ENCODE peak calls at places on chromosomes 12 and 14, in seven cellular contexts. P, Y, A, T, N, E and K are unnamed samples.

GRCh38 chr12:51082561-51083139 is 746 bp downstream of the CSRNP2 start:
- DNase-seq in P (no peak), Y (peak), A (peak), T (peak), N (no peak), E (peak), K (peak)

GRCh38 chr12:71191509-71192196 is 33.9 kb upstream of the TSPAN8 start:
- DNase-seq in P (no peak), Y (no peak), A (no peak), T (no peak), N (no peak), E (no peak), K (no peak)

GRCh38 chr14:95045836-95046430 is 111.4 kb downstream of the DICER1 start:
- DNase-seq in P (peak), Y (no peak), A (no peak), T (no peak), N (no peak), E (no peak), K (no peak)

GRCh38 chr12:42014972-42015371 is 129.7 kb downstream of the GXYLT1 start:
- DNase-seq in P (no peak), Y (no peak), A (no peak), T (no peak), N (no peak), E (no peak), K (no peak)

GRCh38 chr14:83217492-83217891 is 1683.8 kb upstream of the SEL1L start:
- DNase-seq in P (no peak), Y (peak), A (no peak), T (peak), N (no peak), E (no peak), K (no peak)

GRCh38 chr14:103904493-103905107 is 23.7 kb upstream of the TDRD9 start:
- DNase-seq in P (no peak), Y (peak), A (no peak), T (no peak), N (no peak), E (no peak), K (no peak)

GRCh38 chr14:79587194-79587593 is 624.1 kb downstream of the DIO2 start:
- DNase-seq in P (no peak), Y (no peak), A (no peak), T (no peak), N (no peak), E (no peak), K (no peak)

GRCh38 chr14:53391156-53391555 is 238.0 kb upstream of the DDHD1 start:
- DNase-seq in P (no peak), Y (peak), A (no peak), T (no peak), N (no peak), E (peak), K (no peak)

GRCh38 chr14:99579903-99580570 is 24.0 kb downstream of the CCDC85C start:
- DNase-seq in P (no peak), Y (peak), A (peak), T (peak), N (no peak), E (no peak), K (no peak)

GRCh38 chr14:53460544-53460943 is 307.4 kb upstream of the DDHD1 start:
- DNase-seq in P (no peak), Y (no peak), A (no peak), T (no peak), N (no peak), E (no peak), K (no peak)

GRCh38 chr12:104303538-104304151 is at the start of gene EID3:
- DNase-seq in P (peak), Y (peak), A (peak), T (peak), N (peak), E (peak), K (peak)

GRCh38 chr14:104220225-104221070 is 82.1 kb downstream of the KIF26A start:
- DNase-seq in P (peak), Y (no peak), A (no peak), T (no peak), N (no peak), E (no peak), K (no peak)

GRCh38 chr12:55915481-55915856 is 12.2 kb downstream of the PYM1 start:
- DNase-seq in P (no peak), Y (no peak), A (no peak), T (no peak), N (no peak), E (no peak), K (no peak)

GRCh38 chr12:57258977-57259970 is 8.3 kb upstream of the STAC3 start:
- DNase-seq in P (peak), Y (peak), A (no peak), T (no peak), N (no peak), E (no peak), K (peak)

GRCh38 chr14:103528158-103528511 is 861 bp upstream of the TRMT61A start:
- DNase-seq in P (no peak), Y (no peak), A (no peak), T (peak), N (no peak), E (no peak), K (no peak)

GRCh38 chr14:33401326-33401725 is 462.6 kb downstream of the NPAS3 start:
- DNase-seq in P (no peak), Y (no peak), A (no peak), T (no peak), N (no peak), E (no peak), K (no peak)

GRCh38 chr12:95204141-95204866 is 13.0 kb downstream of the FGD6 start:
- DNase-seq in P (no peak), Y (peak), A (peak), T (peak), N (no peak), E (peak), K (peak)
- TF ChIP-seq POLR2A in P (no peak), Y (peak), A (no peak), T (no peak), N (no peak), E (no peak), K (no peak)

DNA sequence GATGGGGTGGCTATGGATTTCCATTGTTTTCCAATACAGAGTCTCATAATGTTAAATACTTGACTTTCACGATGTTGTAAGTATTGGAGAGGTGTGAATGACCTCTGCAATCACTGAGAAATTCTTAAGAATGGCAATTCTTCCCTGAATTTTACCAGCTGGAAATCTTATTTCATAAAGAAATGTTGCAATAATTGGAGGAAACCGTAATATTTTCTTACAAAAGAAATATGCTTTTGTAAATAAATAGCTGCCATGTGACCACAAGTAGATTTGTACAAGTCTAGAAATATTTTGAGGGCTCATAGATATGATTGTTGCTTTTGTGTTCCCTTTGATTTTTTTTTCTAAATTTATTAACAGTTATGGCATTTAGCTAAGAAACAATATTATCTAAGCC is 308.7 kb upstream of the ATP2B1 start:
- DNase-seq in P (no peak), Y (no peak), A (no peak), T (no peak), N (no peak), E (no peak), K (no peak)
- TF ChIP-seq POLR2A in P (no peak), Y (no peak), A (no peak), T (no peak), N (no peak), E (no peak), K (no peak)

DNA sequence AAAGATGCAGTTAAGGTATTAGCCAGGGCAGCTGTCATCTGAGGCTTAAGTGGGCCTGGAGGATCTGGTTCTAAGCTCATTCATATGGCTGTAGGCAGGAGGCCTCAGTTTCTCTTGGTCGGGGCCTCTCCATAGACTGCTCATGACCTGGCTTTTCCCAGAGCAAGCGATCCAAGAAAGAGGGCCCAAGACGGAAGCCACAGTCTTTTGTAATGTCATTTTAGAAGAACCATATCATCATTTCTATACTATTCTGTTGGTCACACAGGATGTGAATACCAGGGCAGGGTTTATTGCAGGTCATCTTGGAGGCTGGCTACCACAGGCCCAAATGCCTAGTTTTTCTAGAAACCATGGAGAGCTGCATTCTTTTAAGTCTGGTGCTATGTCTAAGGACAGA is 47.7 kb downstream of the GNG2 start:
- DNase-seq in P (no peak), Y (peak), A (no peak), T (no peak), N (no peak), E (no peak), K (no peak)
- TF ChIP-seq POLR2A in P (no peak), Y (no peak), A (no peak), T (no peak), N (no peak), E (no peak), K (no peak)

GRCh38 chr12:85356596-85357385 is 76.8 kb downstream of the ALX1 start:
- DNase-seq in P (no peak), Y (no peak), A (no peak), T (no peak), N (no peak), E (no peak), K (no peak)
- TF ChIP-seq POLR2A in P (no peak), Y (no peak), A (no peak), T (no peak), N (no peak), E (no peak), K (no peak)

GRCh38 chr12:19946549-19946948 is 421.8 kb upstream of the PDE3A start:
- DNase-seq in P (no peak), Y (peak), A (no peak), T (no peak), N (no peak), E (no peak), K (no peak)
- TF ChIP-seq POLR2A in P (no peak), Y (no peak), A (no peak), T (no peak), N (no peak), E (no peak), K (no peak)

DNA sequence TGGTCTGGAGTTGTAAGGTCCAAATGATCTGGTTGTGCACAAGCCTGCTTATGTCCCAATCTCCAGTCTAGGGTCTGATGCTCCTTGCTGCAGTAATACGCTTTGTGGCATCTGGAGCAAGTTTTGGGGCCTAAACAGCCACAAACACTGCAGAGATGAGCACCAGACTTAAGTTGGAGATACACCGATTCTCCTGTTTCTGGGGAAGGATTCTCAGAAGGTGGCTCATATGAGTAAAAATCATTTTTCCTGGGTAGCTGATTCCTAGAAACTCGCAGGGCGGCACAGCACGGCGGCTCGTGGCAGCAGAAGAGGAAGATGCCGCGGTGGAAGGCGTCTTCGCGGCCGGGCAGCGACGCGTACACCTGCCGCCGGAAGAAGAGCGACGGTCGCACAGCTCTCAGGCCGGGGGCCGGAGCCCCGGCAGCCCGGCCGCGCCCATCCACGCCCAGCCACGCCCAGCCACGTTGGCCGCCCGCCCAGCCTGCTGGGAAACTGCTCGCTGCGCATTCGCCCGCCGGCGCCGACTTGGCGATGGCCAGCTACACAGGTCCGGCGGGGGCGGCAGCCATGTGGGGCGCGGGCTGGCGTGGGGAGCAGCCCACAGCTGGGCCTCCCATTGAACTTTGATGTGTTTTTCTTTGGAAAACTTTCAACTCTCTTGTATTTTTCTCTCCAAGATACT is 129.0 kb downstream of the ASCL4 start:
- DNase-seq in P (no peak), Y (no peak), A (peak), T (peak), N (peak), E (no peak), K (peak)
- TF ChIP-seq POLR2A in P (no peak), Y (no peak), A (no peak), T (no peak), N (no peak), E (no peak), K (no peak)